ENCODE peak calls at places on chromosomes 16 and 17, in six cellular contexts. One of them, this sample, is unnamed.

GRCh38 chr16:12758670-12759558 is 44.8 kb downstream of the CPPED1 start:
- DNase-seq in RWPE1: no peak
- DNase-seq in stimulated activated CD4-positive, alpha-beta T cell treated with anti-CD3 and anti-CD28 coated beads, TNF-alpha, amount 100 ng/mL, for 48 hours: no peak
- DNase-seq in LoVo: no peak
- DNase-seq in EL: no peak
- DNase-seq in tibial nerve: no peak
- DNase-seq in this sample: no peak

GRCh38 chr17:4968166-4968915 is 724 bp upstream of the SPAG7 start:
- DNase-seq in LoVo: no peak
- DNase-seq in stimulated activated CD4-positive, alpha-beta T cell treated with anti-CD3 and anti-CD28 coated beads, TNF-alpha, amount 100 ng/mL, for 48 hours: no peak
- DNase-seq in tibial nerve: no peak
- DNase-seq in EL: no peak
- DNase-seq in RWPE1: no peak
- DNase-seq in this sample: no peak

GRCh38 chr16:7318661-7319060 is 14.0 kb upstream of the RBFOX1 start:
- DNase-seq in RWPE1: no peak
- DNase-seq in EL: no peak
- DNase-seq in tibial nerve: no peak
- DNase-seq in stimulated activated CD4-positive, alpha-beta T cell treated with anti-CD3 and anti-CD28 coated beads, TNF-alpha, amount 100 ng/mL, for 48 hours: no peak
- DNase-seq in LoVo: no peak
- DNase-seq in this sample: no peak

GRCh38 chr17:28385037-28385797 is 13.7 kb downstream of the SARM1 start:
- DNase-seq in RWPE1: no peak
- DNase-seq in tibial nerve: no peak
- DNase-seq in LoVo: peak; percentile 18
- DNase-seq in stimulated activated CD4-positive, alpha-beta T cell treated with anti-CD3 and anti-CD28 coated beads, TNF-alpha, amount 100 ng/mL, for 48 hours: no peak
- DNase-seq in EL: no peak
- DNase-seq in this sample: no peak

GRCh38 chr16:85935957-85936760 is 37.2 kb downstream of the IRF8 start:
- DNase-seq in tibial nerve: no peak
- DNase-seq in EL: no peak
- DNase-seq in LoVo: no peak
- DNase-seq in stimulated activated CD4-positive, alpha-beta T cell treated with anti-CD3 and anti-CD28 coated beads, TNF-alpha, amount 100 ng/mL, for 48 hours: peak; percentile 72
- DNase-seq in RWPE1: no peak
- DNase-seq in this sample: no peak

GRCh38 chr17:60036796-60037677 is 41.7 kb downstream of the HEATR6 start:
- DNase-seq in LoVo: peak; percentile 85
- DNase-seq in EL: peak; percentile 73
- DNase-seq in stimulated activated CD4-positive, alpha-beta T cell treated with anti-CD3 and anti-CD28 coated beads, TNF-alpha, amount 100 ng/mL, for 48 hours: peak; percentile 54
- DNase-seq in RWPE1: peak; percentile 53
- DNase-seq in tibial nerve: no peak
- DNase-seq in this sample: peak; percentile 60

GRCh38 chr17:79360196-79360595 is 250.7 kb downstream of the RBFOX3 start:
- DNase-seq in stimulated activated CD4-positive, alpha-beta T cell treated with anti-CD3 and anti-CD28 coated beads, TNF-alpha, amount 100 ng/mL, for 48 hours: no peak
- DNase-seq in LoVo: no peak
- DNase-seq in EL: no peak
- DNase-seq in RWPE1: no peak
- DNase-seq in tibial nerve: no peak
- DNase-seq in this sample: no peak

GRCh38 chr17:29019475-29020181 is 13.8 kb upstream of the SEZ6 start:
- DNase-seq in EL: no peak
- DNase-seq in tibial nerve: no peak
- DNase-seq in RWPE1: no peak
- DNase-seq in LoVo: no peak
- DNase-seq in stimulated activated CD4-positive, alpha-beta T cell treated with anti-CD3 and anti-CD28 coated beads, TNF-alpha, amount 100 ng/mL, for 48 hours: no peak
- DNase-seq in this sample: no peak

GRCh38 chr16:73152731-73153130 is 104.8 kb upstream of the ZFHX3 start:
- DNase-seq in EL: no peak
- DNase-seq in RWPE1: no peak
- DNase-seq in stimulated activated CD4-positive, alpha-beta T cell treated with anti-CD3 and anti-CD28 coated beads, TNF-alpha, amount 100 ng/mL, for 48 hours: no peak
- DNase-seq in LoVo: no peak
- DNase-seq in tibial nerve: no peak
- DNase-seq in this sample: no peak

GRCh38 chr16:64269756-64270155 is 852.1 kb downstream of the CDH11 start:
- DNase-seq in EL: no peak
- DNase-seq in stimulated activated CD4-positive, alpha-beta T cell treated with anti-CD3 and anti-CD28 coated beads, TNF-alpha, amount 100 ng/mL, for 48 hours: no peak
- DNase-seq in tibial nerve: no peak
- DNase-seq in RWPE1: no peak
- DNase-seq in LoVo: no peak
- DNase-seq in this sample: no peak

GRCh38 chr17:49454050-49454449 is 39.4 kb upstream of the PHB1 start:
- DNase-seq in EL: peak; percentile 37
- DNase-seq in RWPE1: no peak
- DNase-seq in LoVo: peak; percentile 13
- DNase-seq in stimulated activated CD4-positive, alpha-beta T cell treated with anti-CD3 and anti-CD28 coated beads, TNF-alpha, amount 100 ng/mL, for 48 hours: no peak
- DNase-seq in tibial nerve: peak; percentile 23
- DNase-seq in this sample: no peak

GRCh38 chr17:13631541-13631940 is 29.8 kb upstream of the HS3ST3A1 start:
- DNase-seq in LoVo: no peak
- DNase-seq in RWPE1: no peak
- DNase-seq in tibial nerve: no peak
- DNase-seq in EL: no peak
- DNase-seq in stimulated activated CD4-positive, alpha-beta T cell treated with anti-CD3 and anti-CD28 coated beads, TNF-alpha, amount 100 ng/mL, for 48 hours: no peak
- DNase-seq in this sample: no peak

GRCh38 chr16:1676661-1677060 is 1.4 kb upstream of the JPT2 start:
- DNase-seq in LoVo: no peak
- DNase-seq in tibial nerve: no peak
- DNase-seq in EL: no peak
- DNase-seq in stimulated activated CD4-positive, alpha-beta T cell treated with anti-CD3 and anti-CD28 coated beads, TNF-alpha, amount 100 ng/mL, for 48 hours: no peak
- DNase-seq in RWPE1: no peak
- DNase-seq in this sample: no peak

This sample was measured in heart right ventricle.